ENCODE peak calls at places on chromosomes 12 and 14, in five cellular contexts. One of them, this sample, is unnamed.
A peak's percentile ranks its signal among the peaks of the same experiment; 100 is the strongest.

GRCh38 chr14:39102265-39102968 is 618 bp downstream of the SEC23A start:
- DNase-seq in fibroblast of mammary gland: peak; percentile 72
- DNase-seq in mammary epithelial cell: peak; percentile 39
- DNase-seq in fibroblast of the aortic adventitia: peak; percentile 55
- DNase-seq in neural crest cell: no peak
- DNase-seq in this sample: no peak

GRCh38 chr12:80218925-80219714 is 119.8 kb downstream of the OTOGL start:
- DNase-seq in fibroblast of mammary gland: no peak
- DNase-seq in mammary epithelial cell: no peak
- DNase-seq in fibroblast of the aortic adventitia: no peak
- DNase-seq in neural crest cell: no peak
- DNase-seq in this sample: no peak

GRCh38 chr12:99985129-99985570 is 414 bp upstream of the ANKS1B start:
- DNase-seq in fibroblast of mammary gland: no peak
- DNase-seq in mammary epithelial cell: peak; percentile 30
- DNase-seq in fibroblast of the aortic adventitia: peak; percentile 17
- DNase-seq in neural crest cell: no peak
- DNase-seq in this sample: no peak

GRCh38 chr14:59337151-59337611 is 128.0 kb downstream of the GPR135 start:
- DNase-seq in fibroblast of mammary gland: peak; percentile 63
- DNase-seq in mammary epithelial cell: no peak
- DNase-seq in fibroblast of the aortic adventitia: peak; percentile 83
- DNase-seq in neural crest cell: no peak
- DNase-seq in this sample: no peak

GRCh38 chr12:95266250-95266649 is 48.6 kb downstream of the VEZT start:
- DNase-seq in fibroblast of mammary gland: no peak
- DNase-seq in mammary epithelial cell: no peak
- DNase-seq in fibroblast of the aortic adventitia: no peak
- DNase-seq in neural crest cell: no peak
- DNase-seq in this sample: no peak

GRCh38 chr12:60210756-60211155 is 614.9 kb downstream of the SLC16A7 start:
- DNase-seq in fibroblast of mammary gland: no peak
- DNase-seq in mammary epithelial cell: no peak
- DNase-seq in fibroblast of the aortic adventitia: no peak
- DNase-seq in neural crest cell: no peak
- DNase-seq in this sample: no peak

GRCh38 chr14:83559721-83560120 is 1970.2 kb upstream of the FLRT2 start:
- DNase-seq in fibroblast of mammary gland: peak; percentile 35
- DNase-seq in mammary epithelial cell: no peak
- DNase-seq in fibroblast of the aortic adventitia: no peak
- DNase-seq in neural crest cell: no peak
- DNase-seq in this sample: no peak

GRCh38 chr12:25377475-25378179 is 126.9 kb upstream of the KRAS start:
- DNase-seq in fibroblast of mammary gland: peak; percentile 80
- DNase-seq in mammary epithelial cell: peak; percentile 44
- DNase-seq in fibroblast of the aortic adventitia: peak; percentile 41
- DNase-seq in neural crest cell: no peak
- DNase-seq in this sample: no peak

GRCh38 chr14:65478596-65478995 is 66.1 kb downstream of the FUT8 start:
- DNase-seq in fibroblast of mammary gland: peak; percentile 38
- DNase-seq in mammary epithelial cell: peak; percentile 70
- DNase-seq in fibroblast of the aortic adventitia: peak; percentile 59
- DNase-seq in neural crest cell: no peak
- DNase-seq in this sample: no peak

GRCh38 chr12:106709068-106709511 is 65.4 kb upstream of the RIC8B start:
- DNase-seq in fibroblast of mammary gland: no peak
- DNase-seq in mammary epithelial cell: no peak
- DNase-seq in fibroblast of the aortic adventitia: no peak
- DNase-seq in neural crest cell: no peak
- DNase-seq in this sample: no peak

GRCh38 chr14:103528158-103528511 is 861 bp upstream of the TRMT61A start:
- DNase-seq in fibroblast of mammary gland: no peak
- DNase-seq in mammary epithelial cell: no peak
- DNase-seq in fibroblast of the aortic adventitia: peak; percentile 27
- DNase-seq in neural crest cell: no peak
- DNase-seq in this sample: no peak

GRCh38 chr12:48817957-48818830 is at the start of gene CACNB3:
- DNase-seq in fibroblast of mammary gland: peak; percentile 22
- DNase-seq in mammary epithelial cell: peak; percentile 38
- DNase-seq in fibroblast of the aortic adventitia: peak; percentile 31
- DNase-seq in neural crest cell: peak; percentile 68
- DNase-seq in this sample: peak; percentile 89
- TF ChIP-seq CTCF in fibroblast of mammary gland: no peak
- TF ChIP-seq CTCF in mammary epithelial cell: no peak
- TF ChIP-seq CTCF in fibroblast of the aortic adventitia: no peak
- TF ChIP-seq CTCF in neural crest cell: no peak
- TF ChIP-seq CTCF in this sample: no peak

GRCh38 chr12:89707992-89708792 is 446 bp downstream of the ATP2B1 start:
- DNase-seq in fibroblast of mammary gland: no peak
- DNase-seq in mammary epithelial cell: peak; percentile 20
- DNase-seq in fibroblast of the aortic adventitia: no peak
- DNase-seq in neural crest cell: peak; percentile 14
- DNase-seq in this sample: peak; percentile 85

GRCh38 chr12:89706551-89707348 is 1.9 kb downstream of the ATP2B1 start:
- DNase-seq in fibroblast of mammary gland: peak; percentile 53
- DNase-seq in mammary epithelial cell: peak; percentile 62
- DNase-seq in fibroblast of the aortic adventitia: no peak
- DNase-seq in neural crest cell: no peak
- DNase-seq in this sample: no peak

GRCh38 chr12:89709157-89709993 is 737 bp upstream of the ATP2B1 start:
- DNase-seq in fibroblast of mammary gland: peak; percentile 98
- DNase-seq in mammary epithelial cell: peak; percentile 99
- DNase-seq in fibroblast of the aortic adventitia: peak; percentile 99
- DNase-seq in neural crest cell: peak; percentile 92
- DNase-seq in this sample: peak; percentile 99

GRCh38 chr12:89708793-89709156 is at the start of gene ATP2B1:
- DNase-seq in fibroblast of mammary gland: peak; percentile 77
- DNase-seq in mammary epithelial cell: peak; percentile 90
- DNase-seq in fibroblast of the aortic adventitia: peak; percentile 77
- DNase-seq in neural crest cell: peak; percentile 68
- DNase-seq in this sample: peak; percentile 96

DNA sequence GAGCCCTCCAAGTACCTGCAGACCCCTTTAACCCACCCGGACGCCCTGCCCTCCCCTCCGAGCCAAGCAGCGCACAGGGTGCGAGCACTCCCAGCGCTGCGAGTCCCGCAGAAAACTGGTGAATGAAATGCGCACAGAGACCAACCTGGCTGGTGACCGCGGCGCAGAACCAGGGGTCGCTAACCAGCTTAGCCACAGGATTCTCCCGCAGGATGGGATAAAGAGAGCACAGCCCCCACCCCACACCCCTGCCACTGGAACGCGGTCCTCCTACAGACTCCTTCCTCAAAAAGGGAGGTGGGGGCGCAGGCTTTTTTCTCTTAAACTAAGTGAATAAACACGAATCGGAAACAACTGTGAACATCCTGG is 1.0 kb downstream of the ATP2B1 start:
- DNase-seq in fibroblast of mammary gland: no peak
- DNase-seq in mammary epithelial cell: peak; percentile 14
- DNase-seq in fibroblast of the aortic adventitia: no peak
- DNase-seq in neural crest cell: peak; percentile 35
- DNase-seq in this sample: no peak
- TF ChIP-seq CTCF in fibroblast of mammary gland: no peak
- TF ChIP-seq CTCF in mammary epithelial cell: no peak
- TF ChIP-seq CTCF in fibroblast of the aortic adventitia: no peak
- TF ChIP-seq CTCF in neural crest cell: no peak
- TF ChIP-seq CTCF in this sample: no peak

DNA sequence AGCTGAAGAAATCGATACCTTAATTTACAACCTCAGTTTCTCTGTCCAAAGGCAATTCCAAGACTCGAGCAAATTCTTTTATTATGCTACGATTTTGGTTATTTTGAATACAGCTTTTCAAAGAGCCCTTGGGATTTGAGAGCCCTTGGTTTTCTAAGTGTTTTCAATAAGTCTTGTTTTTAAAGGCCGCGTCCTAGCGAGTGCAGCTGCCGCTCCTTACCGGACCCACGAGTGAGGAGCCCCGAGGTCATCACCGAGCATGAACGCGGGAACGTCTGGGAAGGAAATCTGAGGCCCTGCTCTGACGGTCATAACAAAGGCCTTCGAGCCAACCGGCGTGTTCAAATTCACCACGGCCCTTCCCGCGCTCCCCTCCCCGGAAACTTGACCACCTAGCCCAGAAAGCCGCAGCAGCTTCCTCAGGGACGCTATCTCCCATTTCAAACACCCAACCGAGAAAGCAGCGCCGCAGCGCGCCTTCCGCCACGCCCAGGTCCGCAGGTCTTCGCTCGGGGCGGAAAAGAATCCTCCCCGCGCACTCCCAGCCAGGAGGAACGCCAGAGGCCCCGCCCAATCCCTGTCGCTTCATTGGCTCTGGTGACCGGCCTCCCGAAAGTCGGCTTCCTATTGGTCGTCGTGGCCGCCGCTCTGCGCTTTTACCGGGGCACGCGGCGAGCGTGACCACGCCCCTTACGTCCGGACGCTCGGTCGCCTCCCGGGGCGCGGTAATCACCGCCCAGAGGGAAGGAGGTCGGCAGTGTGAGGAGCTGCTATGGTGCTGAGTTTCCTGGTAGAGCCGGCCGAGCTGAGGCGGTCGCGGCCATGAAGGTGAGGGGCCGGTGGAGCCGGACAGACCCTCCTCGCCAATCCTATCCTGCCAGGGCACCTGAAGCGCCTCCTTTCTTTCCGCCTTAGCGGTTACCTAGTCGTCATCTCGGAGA is at the start of gene RNF34:
- DNase-seq in fibroblast of mammary gland: peak; percentile 97
- DNase-seq in mammary epithelial cell: peak; percentile 99
- DNase-seq in fibroblast of the aortic adventitia: peak; percentile 97
- DNase-seq in neural crest cell: peak; percentile 97
- DNase-seq in this sample: peak; percentile 99
- TF ChIP-seq CTCF in fibroblast of mammary gland: no peak
- TF ChIP-seq CTCF in mammary epithelial cell: no peak
- TF ChIP-seq CTCF in fibroblast of the aortic adventitia: no peak
- TF ChIP-seq CTCF in neural crest cell: no peak
- TF ChIP-seq CTCF in this sample: peak; percentile 30

DNA sequence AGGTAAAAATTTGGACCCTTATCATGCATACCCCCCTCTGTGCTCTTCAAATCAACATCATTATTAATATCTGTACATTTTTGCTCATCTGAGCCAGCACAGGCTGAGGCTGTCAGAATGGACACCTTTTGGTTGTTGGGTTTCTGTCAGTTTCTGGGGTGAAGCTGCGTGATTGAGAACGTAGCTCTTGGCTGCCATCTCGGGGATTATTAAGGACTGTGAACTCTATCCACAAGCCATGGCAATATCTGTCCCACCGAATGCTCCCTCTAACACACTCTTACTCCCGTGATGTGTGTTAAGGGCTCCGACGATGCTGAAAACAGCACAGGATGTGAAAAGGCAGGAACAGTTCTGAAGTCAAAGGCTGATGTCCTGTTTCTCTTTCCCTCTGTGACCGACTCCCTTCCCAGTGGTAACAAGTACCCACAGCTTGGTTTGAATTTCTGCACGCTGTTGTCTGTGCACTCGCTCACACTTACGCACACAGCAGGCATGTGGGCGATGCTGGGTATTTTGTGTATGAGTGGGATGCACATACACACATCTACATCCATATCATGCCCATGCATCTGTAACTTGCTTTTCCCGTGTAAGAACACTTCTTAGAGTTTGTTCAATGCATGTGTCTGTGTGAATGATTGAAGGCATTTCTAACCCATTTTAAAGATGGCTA is 405.6 kb downstream of the TMEM121 start:
- DNase-seq in fibroblast of mammary gland: no peak
- DNase-seq in mammary epithelial cell: no peak
- DNase-seq in fibroblast of the aortic adventitia: no peak
- DNase-seq in neural crest cell: no peak
- DNase-seq in this sample: no peak
- TF ChIP-seq CTCF in fibroblast of mammary gland: no peak
- TF ChIP-seq CTCF in mammary epithelial cell: no peak
- TF ChIP-seq CTCF in fibroblast of the aortic adventitia: no peak
- TF ChIP-seq CTCF in neural crest cell: no peak
- TF ChIP-seq CTCF in this sample: no peak

GRCh38 chr14:56138987-56139386 is 20.8 kb downstream of the PELI2 start:
- DNase-seq in fibroblast of mammary gland: no peak
- DNase-seq in mammary epithelial cell: no peak
- DNase-seq in fibroblast of the aortic adventitia: no peak
- DNase-seq in neural crest cell: no peak
- DNase-seq in this sample: no peak

GRCh38 chr14:56137842-56138241 is 19.6 kb downstream of the PELI2 start:
- DNase-seq in fibroblast of mammary gland: no peak
- DNase-seq in mammary epithelial cell: no peak
- DNase-seq in fibroblast of the aortic adventitia: no peak
- DNase-seq in neural crest cell: no peak
- DNase-seq in this sample: no peak

GRCh38 chr14:56135668-56136067 is 17.5 kb downstream of the PELI2 start:
- DNase-seq in fibroblast of mammary gland: no peak
- DNase-seq in mammary epithelial cell: no peak
- DNase-seq in fibroblast of the aortic adventitia: no peak
- DNase-seq in neural crest cell: no peak
- DNase-seq in this sample: no peak

GRCh38 chr14:56135001-56135400 is 16.8 kb downstream of the PELI2 start:
- DNase-seq in fibroblast of mammary gland: peak; percentile 16
- DNase-seq in mammary epithelial cell: no peak
- DNase-seq in fibroblast of the aortic adventitia: no peak
- DNase-seq in neural crest cell: no peak
- DNase-seq in this sample: no peak

DNA sequence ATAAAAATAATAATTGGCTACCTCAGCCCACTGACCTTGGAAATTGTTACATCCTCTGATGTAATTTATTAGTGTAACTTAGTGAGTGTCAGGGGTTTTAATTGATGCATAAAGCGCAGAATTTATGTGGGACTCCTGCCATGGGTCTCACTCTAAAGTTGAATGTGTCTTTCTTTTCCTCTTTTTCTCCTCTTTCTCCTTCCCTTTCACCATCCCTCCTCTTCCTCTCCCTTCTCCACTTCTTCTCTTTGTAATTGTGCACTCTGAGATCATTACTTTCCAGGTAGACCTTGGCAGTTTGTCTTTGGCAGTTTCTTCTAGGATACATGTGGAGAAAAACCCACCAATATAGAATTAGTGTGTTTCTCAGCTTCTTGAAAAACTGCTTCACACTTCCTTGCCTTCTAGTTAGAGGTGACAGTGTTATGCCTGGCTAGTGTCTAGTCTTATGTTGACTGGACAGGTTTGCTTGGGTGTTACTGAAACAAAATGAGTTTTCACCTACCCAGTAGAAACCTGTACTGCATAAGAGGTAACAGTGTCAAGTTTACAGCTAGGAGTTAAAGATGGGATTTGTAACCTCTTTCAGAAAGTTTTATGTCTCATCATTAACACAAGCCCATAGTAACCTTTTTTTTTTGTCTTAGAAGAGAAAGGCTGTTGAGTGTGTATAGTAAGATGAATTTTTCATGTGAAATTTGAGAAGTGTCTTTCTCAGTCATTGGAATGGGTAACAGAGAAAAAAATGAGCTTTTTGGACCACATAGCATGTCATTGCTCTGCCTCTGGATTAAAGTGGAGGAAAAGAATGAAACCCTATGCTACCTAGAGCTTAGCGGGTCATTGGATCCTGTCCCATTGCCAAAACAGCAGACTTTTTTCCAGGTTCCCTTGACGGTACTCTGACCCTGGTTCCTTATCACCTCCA is 18.6 kb downstream of the PELI2 start:
- DNase-seq in fibroblast of mammary gland: no peak
- DNase-seq in mammary epithelial cell: no peak
- DNase-seq in fibroblast of the aortic adventitia: no peak
- DNase-seq in neural crest cell: no peak
- DNase-seq in this sample: no peak
- TF ChIP-seq CTCF in fibroblast of mammary gland: no peak
- TF ChIP-seq CTCF in mammary epithelial cell: no peak
- TF ChIP-seq CTCF in fibroblast of the aortic adventitia: no peak
- TF ChIP-seq CTCF in neural crest cell: no peak
- TF ChIP-seq CTCF in this sample: no peak

This sample was measured in osteocyte.